ENCODE peak calls at places on chromosomes 2 and 18, in five cellular contexts. One of them, this sample, is unnamed.

GRCh38 chr18:25786778-25787177 is 303.6 kb downstream of the SS18 start:
- DNase-seq in foreskin melanocyte: peak
- DNase-seq in NCI-H146: no peak
- DNase-seq in anterior cingulate cortex: no peak
- DNase-seq in NCI-H2081: no peak
- DNase-seq in this sample: no peak

GRCh38 chr18:52764271-52764670 is 424.3 kb downstream of the DCC start:
- DNase-seq in foreskin melanocyte: no peak
- DNase-seq in NCI-H146: peak
- DNase-seq in anterior cingulate cortex: no peak
- DNase-seq in NCI-H2081: no peak
- DNase-seq in this sample: no peak

GRCh38 chr2:28893488-28893887 is 979 bp upstream of the WDR43 start:
- DNase-seq in foreskin melanocyte: no peak
- DNase-seq in NCI-H146: no peak
- DNase-seq in anterior cingulate cortex: no peak
- DNase-seq in NCI-H2081: no peak
- DNase-seq in this sample: no peak

GRCh38 chr18:57311472-57311871 is 40.9 kb upstream of the ST8SIA3 start:
- DNase-seq in foreskin melanocyte: no peak
- DNase-seq in NCI-H146: no peak
- DNase-seq in anterior cingulate cortex: no peak
- DNase-seq in NCI-H2081: no peak
- DNase-seq in this sample: no peak

GRCh38 chr2:15874854-15875776 is 65.2 kb upstream of the MYCN start:
- DNase-seq in foreskin melanocyte: no peak
- DNase-seq in NCI-H146: no peak
- DNase-seq in anterior cingulate cortex: no peak
- DNase-seq in NCI-H2081: no peak
- DNase-seq in this sample: no peak

GRCh38 chr2:120867290-120868231 is 131.9 kb downstream of the GLI2 start:
- DNase-seq in foreskin melanocyte: peak
- DNase-seq in NCI-H146: no peak
- DNase-seq in anterior cingulate cortex: peak
- DNase-seq in NCI-H2081: no peak
- DNase-seq in this sample: no peak

GRCh38 chr18:10852610-10853303 is 296.6 kb downstream of the PIEZO2 start:
- DNase-seq in foreskin melanocyte: no peak
- DNase-seq in NCI-H146: no peak
- DNase-seq in anterior cingulate cortex: no peak
- DNase-seq in NCI-H2081: no peak
- DNase-seq in this sample: no peak

GRCh38 chr2:124343827-124344498 is 318.9 kb downstream of the CNTNAP5 start:
- DNase-seq in foreskin melanocyte: no peak
- DNase-seq in NCI-H146: no peak
- DNase-seq in anterior cingulate cortex: no peak
- DNase-seq in NCI-H2081: no peak
- DNase-seq in this sample: no peak

GRCh38 chr2:220585241-220585640 is 957.8 kb downstream of the SLC4A3 start:
- DNase-seq in foreskin melanocyte: no peak
- DNase-seq in NCI-H146: no peak
- DNase-seq in anterior cingulate cortex: no peak
- DNase-seq in NCI-H2081: no peak
- DNase-seq in this sample: no peak

GRCh38 chr18:3368193-3368592 is 81.8 kb upstream of the TGIF1 start:
- DNase-seq in foreskin melanocyte: no peak
- DNase-seq in NCI-H146: no peak
- DNase-seq in anterior cingulate cortex: no peak
- DNase-seq in NCI-H2081: no peak
- DNase-seq in this sample: no peak

GRCh38 chr2:33526132-33526531 is 49.7 kb downstream of the RASGRP3 start:
- DNase-seq in foreskin melanocyte: no peak
- DNase-seq in NCI-H146: no peak
- DNase-seq in anterior cingulate cortex: no peak
- DNase-seq in NCI-H2081: no peak
- DNase-seq in this sample: no peak

GRCh38 chr18:292271-292670 is 24.4 kb upstream of the THOC1 start:
- DNase-seq in foreskin melanocyte: no peak
- DNase-seq in NCI-H146: no peak
- DNase-seq in anterior cingulate cortex: no peak
- DNase-seq in NCI-H2081: no peak
- DNase-seq in this sample: no peak

GRCh38 chr2:1494906-1495305 is 81.6 kb downstream of the TPO start:
- DNase-seq in foreskin melanocyte: no peak
- DNase-seq in NCI-H146: no peak
- DNase-seq in anterior cingulate cortex: no peak
- DNase-seq in NCI-H2081: no peak
- DNase-seq in this sample: no peak

GRCh38 chr2:176581557-176582150 is 312.4 kb downstream of the MTX2 start:
- DNase-seq in foreskin melanocyte: no peak
- DNase-seq in NCI-H146: no peak
- DNase-seq in anterior cingulate cortex: no peak
- DNase-seq in NCI-H2081: no peak
- DNase-seq in this sample: no peak

GRCh38 chr2:36329746-36330145 is 25.8 kb upstream of the CRIM1 start:
- DNase-seq in foreskin melanocyte: no peak
- DNase-seq in NCI-H146: no peak
- DNase-seq in anterior cingulate cortex: no peak
- DNase-seq in NCI-H2081: no peak
- DNase-seq in this sample: no peak

GRCh38 chr18:14086459-14087231 is 45.6 kb downstream of the ZNF519 start:
- DNase-seq in foreskin melanocyte: peak
- DNase-seq in NCI-H146: peak
- DNase-seq in anterior cingulate cortex: no peak
- DNase-seq in NCI-H2081: peak
- DNase-seq in this sample: no peak

GRCh38 chr2:79171348-79171958 is 11.9 kb upstream of the REG3A start:
- DNase-seq in foreskin melanocyte: no peak
- DNase-seq in NCI-H146: no peak
- DNase-seq in anterior cingulate cortex: no peak
- DNase-seq in NCI-H2081: no peak
- DNase-seq in this sample: no peak

GRCh38 chr2:183243760-183244159 is 119.5 kb downstream of the NUP35 start:
- DNase-seq in foreskin melanocyte: no peak
- DNase-seq in NCI-H146: peak
- DNase-seq in anterior cingulate cortex: no peak
- DNase-seq in NCI-H2081: no peak
- DNase-seq in this sample: no peak

GRCh38 chr2:239420077-239420476 is 19.3 kb upstream of the HDAC4 start:
- DNase-seq in foreskin melanocyte: no peak
- DNase-seq in NCI-H146: no peak
- DNase-seq in anterior cingulate cortex: no peak
- DNase-seq in NCI-H2081: no peak
- DNase-seq in this sample: no peak

GRCh38 chr2:182015334-182016109 is 29.9 kb downstream of the PPP1R1C start:
- DNase-seq in foreskin melanocyte: no peak
- DNase-seq in NCI-H146: no peak
- DNase-seq in anterior cingulate cortex: no peak
- DNase-seq in NCI-H2081: no peak
- DNase-seq in this sample: no peak

GRCh38 chr2:20992201-20992711 is 51.6 kb downstream of the APOB start:
- DNase-seq in foreskin melanocyte: peak
- DNase-seq in NCI-H146: no peak
- DNase-seq in anterior cingulate cortex: no peak
- DNase-seq in NCI-H2081: no peak
- DNase-seq in this sample: no peak

GRCh38 chr2:386406-387103 is 98.7 kb upstream of the ALKAL2 start:
- DNase-seq in foreskin melanocyte: no peak
- DNase-seq in NCI-H146: no peak
- DNase-seq in anterior cingulate cortex: no peak
- DNase-seq in NCI-H2081: no peak
- DNase-seq in this sample: no peak

GRCh38 chr18:79964330-79965118 is at the start of gene HSBP1L1:
- DNase-seq in foreskin melanocyte: no peak
- DNase-seq in NCI-H146: peak
- DNase-seq in anterior cingulate cortex: no peak
- DNase-seq in NCI-H2081: no peak
- DNase-seq in this sample: peak

GRCh38 chr2:12605366-12605765 is 111.4 kb upstream of the TRIB2 start:
- DNase-seq in foreskin melanocyte: no peak
- DNase-seq in NCI-H146: no peak
- DNase-seq in anterior cingulate cortex: no peak
- DNase-seq in NCI-H2081: no peak
- DNase-seq in this sample: no peak

GRCh38 chr2:101479328-101479727 is 4.4 kb upstream of the RFX8 start:
- DNase-seq in foreskin melanocyte: no peak
- DNase-seq in NCI-H146: peak
- DNase-seq in anterior cingulate cortex: no peak
- DNase-seq in NCI-H2081: peak
- DNase-seq in this sample: no peak

GRCh38 chr2:37614061-37614802 is 57.2 kb downstream of the CDC42EP3 start:
- DNase-seq in foreskin melanocyte: no peak
- DNase-seq in NCI-H146: no peak
- DNase-seq in anterior cingulate cortex: peak
- DNase-seq in NCI-H2081: no peak
- DNase-seq in this sample: no peak

GRCh38 chr18:50158866-50159653 is 35.9 kb downstream of the MYO5B start:
- DNase-seq in foreskin melanocyte: no peak
- DNase-seq in NCI-H146: peak
- DNase-seq in anterior cingulate cortex: no peak
- DNase-seq in NCI-H2081: peak
- DNase-seq in this sample: no peak

GRCh38 chr2:157326683-157327082 is 1.1 kb upstream of the ERMN start:
- DNase-seq in foreskin melanocyte: no peak
- DNase-seq in NCI-H146: no peak
- DNase-seq in anterior cingulate cortex: no peak
- DNase-seq in NCI-H2081: no peak
- DNase-seq in this sample: no peak

GRCh38 chr2:7730449-7730848 is 813.2 kb downstream of the RNF144A start:
- DNase-seq in foreskin melanocyte: no peak
- DNase-seq in NCI-H146: no peak
- DNase-seq in anterior cingulate cortex: no peak
- DNase-seq in NCI-H2081: no peak
- DNase-seq in this sample: no peak

GRCh38 chr18:217532-218334 is 50.1 kb downstream of the THOC1 start:
- DNase-seq in foreskin melanocyte: no peak
- DNase-seq in NCI-H146: no peak
- DNase-seq in anterior cingulate cortex: no peak
- DNase-seq in NCI-H2081: no peak
- DNase-seq in this sample: no peak

GRCh38 chr2:236768393-236769140 is 198.9 kb downstream of the ACKR3 start:
- DNase-seq in foreskin melanocyte: no peak
- DNase-seq in NCI-H146: no peak
- DNase-seq in anterior cingulate cortex: no peak
- DNase-seq in NCI-H2081: no peak
- DNase-seq in this sample: no peak

GRCh38 chr2:120984452-120985173 is 248.9 kb downstream of the GLI2 start:
- DNase-seq in foreskin melanocyte: no peak
- DNase-seq in NCI-H146: no peak
- DNase-seq in anterior cingulate cortex: no peak
- DNase-seq in NCI-H2081: no peak
- DNase-seq in this sample: no peak